ENCODE peak calls at places on chromosome 7, in eight cellular contexts. F is GM13977, R is IMR-90, P is fibroblast of mammary gland, T is AG09309, Z is RWPE1, X is AG09319, M is ascending aorta. C is an unnamed sample.

GRCh38 chr7:25134360-25135010 is 9.4 kb upstream of the CYCS start:
- DNase-seq in P (no peak), X (no peak), R (peak; percentile 39), T (no peak), F (no peak), M (no peak), Z (no peak), C (no peak)

GRCh38 chr7:132191418-132191817 is 384.9 kb downstream of the PLXNA4 start:
- DNase-seq in R (no peak), Z (no peak), P (no peak), F (no peak), M (no peak), T (no peak), X (no peak), C (peak; percentile 37)

GRCh38 chr7:157676001-157676400 is 339.2 kb downstream of the DNAJB6 start:
- DNase-seq in X (no peak), M (no peak), Z (no peak), R (no peak), T (no peak), P (no peak), F (no peak), C (no peak)

GRCh38 chr7:37211097-37211496 is 237.6 kb downstream of the ELMO1 start:
- DNase-seq in P (peak; percentile 92), Z (no peak), X (peak; percentile 85), T (peak; percentile 44), M (no peak), F (no peak), R (peak; percentile 37), C (peak; percentile 88)

GRCh38 chr7:31917256-31917655 is 153.0 kb downstream of the PDE1C start:
- DNase-seq in X (no peak), M (no peak), P (no peak), F (no peak), T (no peak), R (peak; percentile 46), Z (no peak), C (no peak)

GRCh38 chr7:12582362-12582761 is 11.8 kb downstream of the SCIN start:
- DNase-seq in Z (no peak), M (no peak), T (no peak), X (no peak), R (no peak), F (no peak), P (no peak), C (no peak)

GRCh38 chr7:42745357-42746022 is 166.4 kb downstream of the C7orf25 start:
- DNase-seq in Z (no peak), F (no peak), P (peak; percentile 38), X (no peak), T (no peak), R (peak; percentile 4), M (no peak), C (peak; percentile 26)

GRCh38 chr7:75813084-75813483 is 522 bp downstream of the CCL24 start:
- DNase-seq in P (peak; percentile 13), T (no peak), X (no peak), Z (no peak), R (peak; percentile 58), F (no peak), M (no peak), C (no peak)

GRCh38 chr7:129664029-129665012 is 52.8 kb downstream of the NRF1 start:
- DNase-seq in P (peak; percentile 82), M (no peak), Z (peak; percentile 34), X (peak; percentile 34), T (peak; percentile 59), F (peak; percentile 71), R (peak; percentile 83), C (peak; percentile 86)

GRCh38 chr7:148782757-148783456 is 84.2 kb downstream of the CUL1 start:
- DNase-seq in R (no peak), M (no peak), T (no peak), F (no peak), X (no peak), P (no peak), Z (no peak), C (no peak)

GRCh38 chr7:138864667-138865066 is 66.7 kb upstream of the ATP6V0A4 start:
- DNase-seq in Z (peak; percentile 71), P (peak; percentile 92), R (peak; percentile 78), M (no peak), X (no peak), F (no peak), T (peak; percentile 73), C (peak; percentile 83)

GRCh38 chr7:75611557-75612178 is 119.5 kb downstream of the SPDYE5 start:
- DNase-seq in R (no peak), M (peak; percentile 54), P (no peak), F (no peak), X (no peak), T (no peak), Z (no peak), C (peak; percentile 15)

GRCh38 chr7:72925546-72926120 is 738 bp downstream of the POM121 start:
- DNase-seq in T (no peak), M (no peak), F (peak; percentile 9), R (no peak), P (peak; percentile 53), X (no peak), Z (no peak), C (peak; percentile 48)

GRCh38 chr7:130838738-130839137 is 104.7 kb upstream of the KLF14 start:
- DNase-seq in Z (peak; percentile 66), M (no peak), R (peak; percentile 99), X (peak; percentile 77), T (peak; percentile 96), P (peak; percentile 99), F (peak; percentile 69), C (peak; percentile 97)

GRCh38 chr7:129825005-129825553 is 127.7 kb downstream of the UBE2H start:
- DNase-seq in M (no peak), P (no peak), X (no peak), Z (peak; percentile 61), R (no peak), T (no peak), F (peak; percentile 62), C (peak; percentile 43)

GRCh38 chr7:142516038-142516501 is 233.2 kb upstream of the PRSS1 start:
- DNase-seq in F (peak; percentile 53), Z (peak; percentile 45), T (no peak), X (peak; percentile 50), R (peak; percentile 72), P (peak; percentile 76), M (no peak), C (peak; percentile 79)

GRCh38 chr7:82615527-82615926 is 171.9 kb upstream of the CACNA2D1 start:
- DNase-seq in F (no peak), Z (no peak), M (no peak), R (no peak), T (no peak), P (no peak), X (no peak), C (no peak)

GRCh38 chr7:17307558-17307957 is 9.1 kb downstream of the AHR start:
- DNase-seq in R (peak; percentile 7), P (peak; percentile 49), M (no peak), T (no peak), F (no peak), X (no peak), Z (no peak), C (no peak)

GRCh38 chr7:131538791-131539179 is 17.6 kb downstream of the PODXL start:
- DNase-seq in R (no peak), P (no peak), X (no peak), T (no peak), Z (no peak), F (no peak), M (no peak), C (no peak)

GRCh38 chr7:79909124-79909641 is 225.4 kb upstream of the GNAI1 start:
- DNase-seq in M (no peak), P (no peak), R (no peak), F (no peak), X (no peak), Z (no peak), T (no peak), C (no peak)

GRCh38 chr7:1045038-1045726 is 836 bp downstream of the GPR146 start:
- DNase-seq in R (no peak), M (no peak), F (no peak), X (no peak), T (no peak), Z (no peak), P (no peak), C (no peak)
- TF ChIP-seq CTCF in R (no peak), M (no peak), F (no peak), X (no peak), T (no peak), Z (no peak), P (no peak), C (no peak)

GRCh38 chr7:90838799-90839198 is 242.7 kb downstream of the CDK14 start:
- DNase-seq in Z (no peak), P (no peak), X (no peak), R (no peak), T (no peak), M (no peak), F (no peak), C (no peak)
- TF ChIP-seq CTCF in Z (no peak), P (no peak), X (no peak), R (no peak), T (no peak), M (no peak), F (no peak), C (no peak)

GRCh38 chr7:3241686-3242258 is 59.3 kb upstream of the SDK1 start:
- DNase-seq in R (no peak), Z (no peak), F (no peak), P (no peak), X (no peak), T (no peak), M (no peak), C (no peak)

GRCh38 chr7:3240826-3241430 is 60.1 kb upstream of the SDK1 start:
- DNase-seq in X (no peak), T (no peak), Z (no peak), P (no peak), R (no peak), F (no peak), M (no peak), C (no peak)

GRCh38 chr7:3243680-3244079 is 57.4 kb upstream of the SDK1 start:
- DNase-seq in F (no peak), P (no peak), M (no peak), R (no peak), T (no peak), Z (no peak), X (no peak), C (no peak)

GRCh38 chr7:3243256-3243655 is 57.8 kb upstream of the SDK1 start:
- DNase-seq in M (no peak), Z (no peak), X (no peak), R (no peak), P (peak; percentile 17), T (no peak), F (no peak), C (no peak)

DNA sequence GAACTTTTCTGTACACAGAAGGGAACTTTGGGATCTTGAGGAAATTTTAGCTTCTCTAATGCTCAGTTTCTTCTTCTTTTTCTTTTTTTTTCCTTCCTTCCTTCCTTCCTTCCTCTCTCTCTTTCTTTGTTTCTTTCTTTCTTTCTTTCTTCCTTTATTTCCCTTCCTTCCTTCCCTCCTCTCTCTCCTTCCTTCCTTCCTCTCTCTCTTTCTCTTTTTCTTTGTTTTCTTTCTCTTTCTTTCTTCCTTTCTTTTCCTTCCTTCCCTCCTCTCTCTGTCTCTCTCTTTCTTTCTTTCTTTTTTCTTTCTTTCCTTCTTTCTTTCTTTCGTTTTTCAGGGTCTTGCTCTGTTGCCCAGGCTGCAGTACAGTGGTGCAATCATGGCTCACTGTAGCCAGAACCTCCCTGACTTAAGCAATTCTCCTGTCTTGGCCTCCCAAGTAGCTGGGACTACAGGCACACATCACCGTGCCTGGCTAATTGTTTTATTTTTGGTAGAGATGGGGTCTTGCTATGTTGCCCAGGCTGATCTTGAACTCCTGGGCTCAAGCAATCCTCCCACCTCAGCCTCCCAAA is 58.6 kb upstream of the SDK1 start:
- DNase-seq in T (no peak), P (no peak), X (no peak), Z (no peak), F (no peak), R (no peak), M (no peak), C (no peak)
- TF ChIP-seq CTCF in T (no peak), P (no peak), X (no peak), Z (no peak), F (no peak), R (no peak), M (no peak), C (no peak)

GRCh38 chr7:151115121-151115835 is 29.0 kb downstream of the AGAP3 start:
- DNase-seq in M (no peak), R (peak; percentile 28), T (no peak), P (peak; percentile 24), Z (no peak), F (peak; percentile 81), X (no peak), C (no peak)
- TF ChIP-seq CTCF in M (no peak), R (peak; percentile 10), T (no peak), P (no peak), Z (no peak), F (peak; percentile 8), X (no peak), C (no peak)

C was measured in cardiac fibroblast.